ENCODE peak calls at places on chromosomes 12 and 14, in four cellular contexts. E is NCI-H1092, P is left lobe of liver, R is body of pancreas. D is an unnamed sample.

GRCh38 chr12:59695379-59695778 is 99.5 kb downstream of the SLC16A7 start:
- DNase-seq in E (no peak), P (no peak), R (no peak), D (no peak)

GRCh38 chr12:18932715-18933114 is 194.8 kb downstream of the CAPZA3 start:
- DNase-seq in E (no peak), P (no peak), R (no peak), D (no peak)

GRCh38 chr12:89390802-89391673 is 38.7 kb upstream of the DUSP6 start:
- DNase-seq in E (no peak), P (peak; percentile 66), R (no peak), D (peak; percentile 55)

GRCh38 chr14:103186241-103186835 is 63.1 kb downstream of the TNFAIP2 start:
- DNase-seq in E (no peak), P (no peak), R (no peak), D (no peak)

GRCh38 chr14:85024931-85025330 is 505.0 kb upstream of the FLRT2 start:
- DNase-seq in E (no peak), P (no peak), R (no peak), D (no peak)

GRCh38 chr12:116179384-116179783 is 98.1 kb downstream of the MED13L start:
- DNase-seq in E (no peak), P (no peak), R (no peak), D (no peak)

GRCh38 chr14:103029936-103030335 is 27.4 kb downstream of the CDC42BPB start:
- DNase-seq in E (no peak), P (no peak), R (no peak), D (no peak)

GRCh38 chr14:39233680-39234326 is at the start of gene MIA2:
- DNase-seq in E (no peak), P (no peak), R (no peak), D (no peak)

GRCh38 chr12:67025543-67026114 is 243.5 kb upstream of the CAND1 start:
- DNase-seq in E (peak; percentile 27), P (no peak), R (peak; percentile 24), D (peak; percentile 50)

GRCh38 chr14:51963164-51963733 is 26.1 kb upstream of the RTRAF start:
- DNase-seq in E (no peak), P (no peak), R (no peak), D (peak; percentile 63)

GRCh38 chr12:118360785-118361404 is 11.8 kb downstream of the TAOK3 start:
- DNase-seq in E (no peak), P (no peak), R (no peak), D (peak; percentile 74)

GRCh38 chr12:17108877-17109520 is 503.0 kb upstream of the LMO3 start:
- DNase-seq in E (peak; percentile 21), P (no peak), R (no peak), D (no peak)